ENCODE peak calls at places on chromosomes 1 and 21, in four cellular contexts. R, O, A and C are unnamed samples.

GRCh38 chr1:161008857-161009554 is 11.9 kb downstream of the F11R start:
- DNase-seq in R (no peak), O (peak; percentile 8), A (no peak), C (no peak)

GRCh38 chr1:156689960-156690672 is 12.9 kb upstream of the NES start:
- DNase-seq in R (no peak), O (no peak), A (no peak), C (no peak)

GRCh38 chr1:236465959-236466303 is 57.9 kb upstream of the LGALS8 start:
- DNase-seq in R (no peak), O (no peak), A (no peak), C (peak; percentile 45)

GRCh38 chr1:215744419-215744818 is 177.3 kb downstream of the KCTD3 start:
- DNase-seq in R (no peak), O (no peak), A (no peak), C (no peak)

GRCh38 chr1:152168535-152168868 is 9.5 kb upstream of the RPTN start:
- DNase-seq in R (no peak), O (no peak), A (no peak), C (no peak)

GRCh38 chr1:68213843-68214242 is 18.5 kb downstream of the WLS start:
- DNase-seq in R (no peak), O (no peak), A (no peak), C (no peak)

GRCh38 chr1:51119331-51119730 is 17.3 kb downstream of the C1orf185 start:
- DNase-seq in R (no peak), O (no peak), A (no peak), C (no peak)

GRCh38 chr1:232635778-232636356 is 5.9 kb upstream of the SIPA1L2 start:
- DNase-seq in R (no peak), O (no peak), A (no peak), C (peak; percentile 60)

GRCh38 chr1:93635614-93636543 is 45.8 kb downstream of the BCAR3 start:
- DNase-seq in R (no peak), O (no peak), A (no peak), C (no peak)

GRCh38 chr1:147500309-147500839 is 40.9 kb upstream of the BCL9 start:
- DNase-seq in R (no peak), O (no peak), A (no peak), C (no peak)

GRCh38 chr1:8070381-8070811 is 44.3 kb upstream of the ERRFI1 start:
- DNase-seq in R (no peak), O (no peak), A (no peak), C (no peak)

GRCh38 chr21:34806423-34806822 is 137.6 kb downstream of the CLIC6 start:
- DNase-seq in R (no peak), O (no peak), A (no peak), C (no peak)

GRCh38 chr21:34808569-34809204 is 139.9 kb downstream of the CLIC6 start:
- DNase-seq in R (peak; percentile 56), O (no peak), A (no peak), C (no peak)

GRCh38 chr21:34805157-34805556 is 136.4 kb downstream of the CLIC6 start:
- DNase-seq in R (no peak), O (no peak), A (no peak), C (no peak)

GRCh38 chr21:34807881-34808568 is 139.2 kb downstream of the CLIC6 start:
- DNase-seq in R (peak; percentile 82), O (no peak), A (peak; percentile 87), C (no peak)

DNA sequence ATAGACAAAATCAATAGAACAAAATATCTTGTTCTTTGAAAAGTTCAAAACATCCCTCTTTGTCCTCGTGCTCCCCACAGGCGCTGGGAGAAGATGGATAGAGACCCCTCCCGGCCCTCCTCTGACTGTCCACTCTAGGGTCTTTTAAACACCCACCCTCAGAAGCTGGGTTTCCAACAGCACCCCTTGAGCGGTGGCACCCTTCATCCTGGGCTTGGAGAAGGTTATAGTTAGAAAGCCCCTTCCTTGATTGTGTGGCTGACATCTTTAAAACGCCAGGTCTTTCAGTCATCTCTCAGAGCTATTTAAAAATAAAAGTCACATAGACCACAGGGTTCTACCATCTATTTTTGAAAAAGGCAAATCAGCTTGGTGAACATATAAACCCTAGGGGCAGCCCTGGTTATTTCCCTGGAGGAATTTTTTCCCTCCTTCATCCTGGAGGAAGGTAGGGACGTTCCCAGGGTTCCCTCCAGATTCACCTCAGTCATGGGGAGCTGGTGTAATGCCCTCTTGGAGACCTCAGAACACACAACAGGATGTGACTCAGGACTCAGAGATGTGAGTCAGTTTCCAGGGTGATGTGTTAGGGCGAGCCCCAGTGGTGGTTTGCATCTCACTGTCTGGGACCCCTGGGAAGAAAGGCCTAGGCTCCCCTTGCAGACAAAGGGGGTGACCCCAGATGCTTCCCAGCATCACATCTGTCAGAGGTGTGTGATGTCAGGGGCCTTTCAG is 138.5 kb downstream of the CLIC6 start:
- DNase-seq in R (peak; percentile 97), O (no peak), A (peak; percentile 87), C (peak; percentile 66)
- TF ChIP-seq CTCF in R (no peak), O (no peak), A (no peak), C (no peak)

DNA sequence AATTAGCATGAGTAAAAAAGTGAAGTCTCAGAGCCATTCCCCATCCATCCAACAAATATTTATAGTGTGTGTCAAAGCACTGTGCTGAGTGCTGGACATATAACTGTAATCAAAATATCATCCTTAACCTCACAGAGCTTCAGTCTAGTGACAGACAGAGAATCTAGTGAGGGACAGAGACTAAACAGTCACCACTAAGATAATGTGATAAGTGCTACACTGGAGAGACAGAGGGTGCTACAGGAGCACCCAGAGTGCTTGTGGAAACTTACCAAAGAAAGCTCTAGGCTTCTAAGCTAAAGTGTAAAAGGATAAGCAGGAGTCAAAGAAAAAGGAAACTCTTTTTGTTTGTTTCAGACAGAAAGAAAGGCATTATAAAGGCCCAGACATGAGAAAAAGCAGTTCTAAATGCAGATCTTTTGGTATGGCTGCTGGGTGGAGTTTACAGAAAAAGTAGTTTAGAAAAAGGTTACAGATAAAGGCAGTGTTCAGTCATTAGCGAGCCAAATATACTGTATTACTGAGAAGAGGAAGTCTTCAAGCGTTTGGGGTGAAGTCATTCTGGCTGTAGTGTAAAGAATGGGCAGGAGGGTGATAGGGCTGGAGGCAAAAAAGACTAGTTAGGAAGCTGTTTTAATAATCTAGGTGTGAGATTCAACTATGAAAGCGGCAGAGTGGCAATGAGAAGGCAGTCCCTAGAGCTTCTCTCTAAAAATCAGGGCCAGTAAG is 83.8 kb downstream of the SCMH1 start:
- DNase-seq in R (no peak), O (no peak), A (no peak), C (no peak)
- TF ChIP-seq CTCF in R (no peak), O (no peak), A (no peak), C (no peak)

GRCh38 chr1:210195635-210196160 is 36.9 kb upstream of the SERTAD4 start:
- DNase-seq in R (no peak), O (no peak), A (no peak), C (no peak)

GRCh38 chr1:210201671-210202070 is 30.9 kb upstream of the SERTAD4 start:
- DNase-seq in R (no peak), O (no peak), A (no peak), C (no peak)

GRCh38 chr1:210198840-210199239 is 33.8 kb upstream of the SERTAD4 start:
- DNase-seq in R (no peak), O (no peak), A (no peak), C (no peak)

DNA sequence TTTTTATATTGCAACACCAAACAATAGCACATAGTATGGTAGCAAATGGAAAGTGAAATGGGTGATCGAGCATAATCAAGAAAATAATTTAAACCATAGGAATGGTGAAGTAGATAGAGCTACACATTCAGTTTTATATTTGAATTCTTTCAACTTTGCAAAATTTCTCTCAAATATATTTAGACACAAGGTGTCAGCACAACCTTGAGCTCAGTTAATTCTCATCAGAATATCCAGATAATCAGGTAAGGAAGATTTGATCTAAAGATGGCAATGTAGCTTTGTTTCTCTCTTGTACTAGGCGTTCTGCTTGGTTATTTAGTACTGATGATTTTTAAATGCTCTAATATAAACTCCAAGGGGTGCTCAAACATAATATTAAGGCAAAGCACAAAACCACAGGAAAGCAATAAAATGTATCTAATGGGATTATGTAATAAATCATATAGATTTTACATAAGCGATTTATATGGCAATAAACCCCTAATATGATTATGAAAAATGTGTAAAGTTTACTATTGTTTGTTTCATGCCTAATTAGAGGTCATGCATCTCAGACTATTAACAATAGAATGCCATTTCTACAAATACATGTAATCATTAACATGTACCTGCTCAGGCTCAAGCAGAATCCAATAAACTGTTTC is 32.4 kb upstream of the SERTAD4 start:
- DNase-seq in R (no peak), O (no peak), A (no peak), C (no peak)
- TF ChIP-seq CTCF in R (no peak), O (no peak), A (no peak), C (no peak)

GRCh38 chr1:187476671-187477070 is 647.9 kb downstream of the PLA2G4A start:
- DNase-seq in R (no peak), O (no peak), A (no peak), C (no peak)
- TF ChIP-seq CTCF in R (peak; percentile 14), O (no peak), A (no peak), C (no peak)